ENCODE peak calls at places on chromosome 12, in seven cellular contexts. Q is pancreas; C is neural progenitor cell; O is lower lobe of right lung; E is CD8-positive, alpha-beta T cell; L is HepG2; K is suprapubic skin. F is an unnamed sample.
A peak's percentile ranks its signal among the peaks of the same experiment; 100 is the strongest.

GRCh38 chr12:110355080-110355479 is 48.4 kb downstream of the ANAPC7 start:
- DNase-seq in Q (no peak), C (peak; percentile 65), O (no peak), E (no peak), L (peak; percentile 55), K (no peak), F (no peak)

GRCh38 chr12:123907726-123908476 is 64.7 kb downstream of the CCDC92 start:
- DNase-seq in Q (no peak), C (peak; percentile 45), O (no peak), E (no peak), L (no peak), K (no peak), F (no peak)

GRCh38 chr12:55516391-55516790 is 24.2 kb downstream of the OR6C68 start:
- DNase-seq in Q (no peak), C (no peak), O (no peak), E (no peak), L (no peak), K (no peak), F (no peak)

GRCh38 chr12:49750027-49750977 is 8.9 kb downstream of the TMBIM6 start:
- DNase-seq in Q (no peak), C (peak; percentile 14), O (no peak), E (no peak), L (peak; percentile 31), K (no peak), F (peak; percentile 45)

GRCh38 chr12:83015390-83016225 is 328.9 kb downstream of the TMTC2 start:
- DNase-seq in Q (no peak), C (no peak), O (no peak), E (no peak), L (no peak), K (no peak), F (no peak)

GRCh38 chr12:130977046-130977758 is 23.5 kb downstream of the ADGRD1 start:
- DNase-seq in Q (no peak), C (no peak), O (no peak), E (no peak), L (no peak), K (no peak), F (no peak)

GRCh38 chr12:70983692-70984091 is 63.2 kb upstream of the PTPRR start:
- DNase-seq in Q (no peak), C (peak; percentile 70), O (no peak), E (no peak), L (no peak), K (no peak), F (peak; percentile 19)

GRCh38 chr12:110600254-110600653 is 13.7 kb upstream of the TCTN1 start:
- DNase-seq in Q (no peak), C (no peak), O (no peak), E (no peak), L (peak; percentile 70), K (no peak), F (no peak)

GRCh38 chr12:48995061-48995879 is 3.9 kb downstream of the DDN start:
- DNase-seq in Q (peak; percentile 90), C (peak; percentile 94), O (peak; percentile 88), E (no peak), L (peak; percentile 67), K (peak; percentile 86), F (peak; percentile 32)

GRCh38 chr12:13198921-13199320 is 2.4 kb downstream of the EMP1 start:
- DNase-seq in Q (no peak), C (no peak), O (no peak), E (no peak), L (no peak), K (no peak), F (no peak)

GRCh38 chr12:80935076-80935475 is 2.7 kb downstream of the LIN7A start:
- DNase-seq in Q (no peak), C (peak; percentile 43), O (no peak), E (no peak), L (no peak), K (no peak), F (no peak)

GRCh38 chr12:117027251-117028086 is 71.7 kb downstream of the TESC start:
- DNase-seq in Q (no peak), C (no peak), O (no peak), E (no peak), L (no peak), K (no peak), F (no peak)

GRCh38 chr12:120684523-120684932 is 2.4 kb upstream of the MLEC start:
- DNase-seq in Q (no peak), C (no peak), O (no peak), E (no peak), L (no peak), K (no peak), F (no peak)

GRCh38 chr12:90896164-90896563 is 58.8 kb downstream of the CCER1 start:
- DNase-seq in Q (no peak), C (no peak), O (no peak), E (no peak), L (no peak), K (no peak), F (peak; percentile 77)

GRCh38 chr12:50052544-50052943 is 4.9 kb upstream of the ASIC1 start:
- DNase-seq in Q (no peak), C (no peak), O (no peak), E (no peak), L (no peak), K (no peak), F (no peak)

GRCh38 chr12:10214131-10214876 is 1.6 kb downstream of the GABARAPL1 start:
- DNase-seq in Q (no peak), C (peak; percentile 25), O (no peak), E (no peak), L (no peak), K (no peak), F (no peak)

GRCh38 chr12:713281-713875 is 39.0 kb upstream of the WNK1 start:
- DNase-seq in Q (no peak), C (no peak), O (no peak), E (no peak), L (no peak), K (no peak), F (no peak)

GRCh38 chr12:97167598-97167997 is 260.5 kb downstream of the NEDD1 start:
- DNase-seq in Q (no peak), C (no peak), O (no peak), E (no peak), L (no peak), K (no peak), F (no peak)

GRCh38 chr12:88496429-88497190 is 83.7 kb downstream of the KITLG start:
- DNase-seq in Q (no peak), C (no peak), O (no peak), E (no peak), L (no peak), K (no peak), F (no peak)

GRCh38 chr12:131912526-131913274 is 16.4 kb upstream of the PUS1 start:
- DNase-seq in Q (peak; percentile 82), C (no peak), O (no peak), E (no peak), L (peak; percentile 24), K (no peak), F (no peak)

GRCh38 chr12:25712169-25712568 is 159.1 kb upstream of the LMNTD1 start:
- DNase-seq in Q (no peak), C (no peak), O (no peak), E (no peak), L (no peak), K (no peak), F (no peak)

DNA sequence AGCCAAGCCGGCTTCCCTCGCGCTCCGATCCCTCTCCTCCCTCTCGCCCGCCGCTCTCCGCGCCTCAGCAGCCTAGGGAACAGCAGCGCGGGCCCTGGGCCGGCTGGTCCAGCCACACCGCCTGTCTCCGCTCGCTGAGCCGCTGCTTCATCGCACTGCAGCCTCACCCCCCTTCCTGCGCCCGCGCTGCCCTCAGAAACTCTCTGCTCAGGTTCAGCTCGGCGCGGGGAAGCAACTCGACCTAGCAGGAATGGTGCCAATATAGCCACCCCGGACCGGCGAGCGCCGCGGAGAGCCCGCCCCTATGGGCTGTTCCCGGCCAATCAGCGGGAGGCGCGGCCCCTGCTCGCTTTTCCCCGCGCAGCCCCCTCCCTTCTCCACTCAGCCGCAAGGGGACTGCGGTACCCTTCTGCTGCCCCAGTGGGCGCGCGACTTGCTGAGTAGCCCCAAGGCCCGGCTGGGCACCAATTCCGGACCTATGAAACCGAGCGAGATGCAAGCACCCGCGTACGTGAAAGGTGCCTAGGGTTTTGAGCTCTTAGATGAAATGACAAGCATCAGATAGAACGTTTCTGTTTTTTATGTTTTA is at the start of gene ADAMTS20:
- DNase-seq in Q (peak; percentile 56), C (peak; percentile 96), O (no peak), E (no peak), L (no peak), K (no peak), F (no peak)
- H3K4me3 ChIP-seq in Q (no peak within 1 kb of the TSS), C (peak within 1 kb of the TSS; percentile 65), O (no peak within 1 kb of the TSS), E (no peak within 1 kb of the TSS), L (peak within 1 kb of the TSS; percentile 10), K (peak within 1 kb of the TSS; percentile 0), F (peak within 1 kb of the TSS; percentile 32)

GRCh38 chr12:76055393-76055792 is 23.8 kb upstream of the PHLDA1 start:
- DNase-seq in Q (no peak), C (no peak), O (no peak), E (no peak), L (no peak), K (no peak), F (no peak)
- TF ChIP-seq CTCF in Q (no peak), C (no peak), O (no peak), E (no peak), L (no peak), K (no peak), F (peak; percentile 1)

GRCh38 chr12:53504004-53504920 is 3.0 kb downstream of the NPFF start:
- DNase-seq in Q (no peak), C (no peak), O (no peak), E (no peak), L (no peak), K (peak; percentile 59), F (no peak)
- H3K36me3 ChIP-seq in Q (peaks cover 12% of the 10 kb centered on the region), C (no peaks in the 10 kb centered on the region), O (peaks cover 41% of the 10 kb centered on the region), E (peaks cover 16% of the 10 kb centered on the region), L (peaks cover 10% of the 10 kb centered on the region), K (peaks cover 30% of the 10 kb centered on the region), F (peaks cover 5% of the 10 kb centered on the region)

DNA sequence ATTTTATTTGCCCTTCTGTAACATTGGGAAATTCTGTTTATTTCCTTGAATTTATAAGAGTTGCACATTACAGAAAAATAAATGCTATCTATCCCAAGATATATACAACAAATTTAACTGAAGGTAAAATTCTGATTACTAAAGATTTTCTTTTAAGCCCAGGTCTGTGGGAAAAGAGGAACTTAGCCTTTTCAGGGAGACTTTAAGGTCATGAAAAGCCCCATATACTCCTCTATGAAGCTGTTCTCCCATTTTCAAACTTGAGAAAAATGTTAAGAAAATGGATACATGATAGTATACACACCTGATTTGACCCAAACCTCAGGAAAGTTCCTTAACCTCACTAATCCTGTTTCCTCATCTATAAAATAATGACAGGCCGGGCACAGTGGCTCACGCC is 7.1 kb downstream of the SINHCAF start:
- DNase-seq in Q (no peak), C (no peak), O (no peak), E (no peak), L (no peak), K (no peak), F (no peak)
- H3K4me3 ChIP-seq in Q (no peak overlapping the region), C (peak overlapping the region; percentile 24), O (no peak overlapping the region), E (no peak overlapping the region), L (no peak overlapping the region), K (no peak overlapping the region), F (no peak overlapping the region)

GRCh38 chr12:79168687-79169086 is 304.1 kb downstream of the SYT1 start:
- DNase-seq in Q (no peak), C (no peak), O (no peak), E (no peak), L (no peak), K (no peak), F (no peak)

DNA sequence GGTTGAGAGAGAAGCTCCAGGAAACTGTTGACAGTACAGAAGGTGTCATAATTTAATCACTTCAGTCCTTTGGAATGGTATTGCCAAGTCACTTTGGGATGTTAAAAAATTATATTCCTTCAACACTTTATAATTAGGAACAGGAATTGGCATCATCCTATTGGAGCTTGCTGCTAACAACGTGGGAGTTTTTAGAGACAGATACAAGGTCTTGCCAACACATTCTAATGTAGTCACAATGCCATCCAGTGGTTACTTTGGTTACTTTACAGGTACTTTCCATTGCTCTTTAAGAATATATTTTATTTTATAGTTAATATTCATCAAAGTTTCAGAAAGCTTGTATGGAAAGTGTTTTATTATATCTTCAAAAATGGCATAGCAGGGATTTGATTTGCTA is 310.1 kb downstream of the SYT1 start:
- DNase-seq in Q (no peak), C (no peak), O (no peak), E (no peak), L (peak; percentile 5), K (no peak), F (peak; percentile 9)
- TF ChIP-seq CTCF in Q (no peak), C (no peak), O (peak; percentile 27), E (no peak), L (peak; percentile 23), K (no peak), F (peak; percentile 33)

F was measured in kidney epithelial cell.